ENCODE peak calls at places on chromosomes 6 and 20, in five cellular contexts. Y is A549, X is NCI-H1417, H is GF-D8, L is NCI-H2171 treated with DMSO at 0.1 percent for 48 hours. J is an unnamed sample.
A peak's percentile ranks its signal among the peaks of the same experiment; 100 is the strongest.

GRCh38 chr6:17429381-17430061 is 36.1 kb downstream of the CAP2 start:
- DNase-seq in Y (no peak), X (peak; percentile 89), H (no peak), L (peak; percentile 93), J (no peak)

GRCh38 chr6:31272856-31273626 is 1.1 kb upstream of the HLA-C start:
- DNase-seq in Y (no peak), X (no peak), H (no peak), L (no peak), J (no peak)

GRCh38 chr6:18343741-18344140 is 43.4 kb upstream of the RNF144B start:
- DNase-seq in Y (peak; percentile 11), X (no peak), H (no peak), L (no peak), J (no peak)

GRCh38 chr6:5379647-5380242 is 118.4 kb downstream of the FARS2 start:
- DNase-seq in Y (peak; percentile 42), X (peak; percentile 5), H (peak; percentile 26), L (peak; percentile 20), J (peak; percentile 56)

GRCh38 chr6:167825759-167826229 is 917 bp upstream of the AFDN start:
- DNase-seq in Y (peak; percentile 61), X (no peak), H (no peak), L (no peak), J (peak; percentile 75)

GRCh38 chr6:34295721-34296120 is 46.9 kb upstream of the SMIM29 start:
- DNase-seq in Y (no peak), X (no peak), H (no peak), L (no peak), J (no peak)

GRCh38 chr6:44349904-44350649 is 7.6 kb downstream of the SPATS1 start:
- DNase-seq in Y (no peak), X (no peak), H (no peak), L (no peak), J (no peak)

GRCh38 chr6:63881791-63882190 is 246.2 kb downstream of the PHF3 start:
- DNase-seq in Y (no peak), X (no peak), H (no peak), L (no peak), J (no peak)

GRCh38 chr6:16901777-16902176 is 140.5 kb upstream of the ATXN1 start:
- DNase-seq in Y (no peak), X (peak; percentile 2), H (no peak), L (no peak), J (no peak)

GRCh38 chr20:62476074-62476838 is 461 bp upstream of the GATA5 start:
- DNase-seq in Y (peak; percentile 48), X (no peak), H (no peak), L (no peak), J (peak; percentile 34)

GRCh38 chr6:40634429-40634828 is 47.3 kb upstream of the LRFN2 start:
- DNase-seq in Y (no peak), X (peak; percentile 87), H (no peak), L (peak; percentile 80), J (no peak)

GRCh38 chr6:77324851-77325250 is 138.4 kb downstream of the HTR1B start:
- DNase-seq in Y (no peak), X (no peak), H (no peak), L (no peak), J (no peak)

GRCh38 chr6:163413345-163414116 is 987 bp upstream of the QKI start:
- DNase-seq in Y (peak; percentile 87), X (peak; percentile 94), H (peak; percentile 74), L (peak; percentile 84), J (peak; percentile 92)

GRCh38 chr6:93684339-93684738 is 265.0 kb upstream of the EPHA7 start:
- DNase-seq in Y (no peak), X (no peak), H (no peak), L (peak; percentile 38), J (no peak)

GRCh38 chr20:63059684-63060056 is 52.9 kb upstream of the BHLHE23 start:
- DNase-seq in Y (no peak), X (no peak), H (no peak), L (no peak), J (no peak)

GRCh38 chr20:34574426-34574825 is 15.9 kb downstream of the MAP1LC3A start:
- DNase-seq in Y (no peak), X (no peak), H (no peak), L (no peak), J (no peak)

GRCh38 chr6:36915599-36915998 is 29.8 kb downstream of the C6orf89 start:
- DNase-seq in Y (no peak), X (no peak), H (no peak), L (no peak), J (no peak)

GRCh38 chr6:127177030-127177928 is 58.8 kb downstream of the RSPO3 start:
- DNase-seq in Y (no peak), X (no peak), H (no peak), L (no peak), J (no peak)

GRCh38 chr6:36247691-36248090 is 22.2 kb upstream of the PNPLA1 start:
- DNase-seq in Y (no peak), X (no peak), H (no peak), L (no peak), J (no peak)

GRCh38 chr6:169141706-169142705 is 111.6 kb downstream of the THBS2 start:
- DNase-seq in Y (no peak), X (no peak), H (no peak), L (no peak), J (no peak)

GRCh38 chr6:75280131-75280855 is 4.3 kb downstream of the TMEM30A start:
- DNase-seq in Y (no peak), X (no peak), H (no peak), L (no peak), J (no peak)

GRCh38 chr20:35232575-35232974 is 6.1 kb downstream of the MMP24 start:
- DNase-seq in Y (no peak), X (peak; percentile 61), H (no peak), L (peak; percentile 92), J (no peak)

GRCh38 chr6:89321571-89321970 is 6.5 kb upstream of the GABRR2 start:
- DNase-seq in Y (no peak), X (no peak), H (peak; percentile 98), L (no peak), J (no peak)

GRCh38 chr6:42249279-42249678 is 31.6 kb upstream of the MRPS10 start:
- DNase-seq in Y (no peak), X (no peak), H (peak; percentile 18), L (peak; percentile 95), J (no peak)

GRCh38 chr20:21615617-21616080 is 89.8 kb upstream of the PAX1 start:
- DNase-seq in Y (peak; percentile 71), X (peak; percentile 94), H (no peak), L (peak; percentile 77), J (peak; percentile 82)

GRCh38 chr6:6333498-6333897 is 13.0 kb upstream of the F13A1 start:
- DNase-seq in Y (no peak), X (no peak), H (no peak), L (no peak), J (no peak)